ENCODE peak calls at places on chromosomes 12 and 14, in seven cellular contexts. L, X, A, Y, Z, D and U are unnamed samples.

GRCh38 chr12:131219173-131220006 is 265.7 kb downstream of the ADGRD1 start:
- DNase-seq in Y (no peak), X (peak), L (no peak), Z (no peak), A (no peak), D (no peak), U (no peak)

GRCh38 chr12:107328442-107329133 is 235.2 kb upstream of the CRY1 start:
- DNase-seq in D (peak), Z (no peak), L (peak), A (no peak), Y (peak), X (no peak), U (no peak)

GRCh38 chr14:90300649-90301048 is 31.1 kb downstream of the NRDE2 start:
- DNase-seq in Z (no peak), D (peak), A (no peak), L (no peak), Y (no peak), X (no peak), U (no peak)

GRCh38 chr14:64857979-64858740 is 21.5 kb downstream of the SPTB start:
- DNase-seq in Z (no peak), D (no peak), X (no peak), Y (no peak), A (no peak), L (no peak), U (no peak)

GRCh38 chr14:32805979-32806378 is 132.7 kb upstream of the NPAS3 start:
- DNase-seq in X (no peak), L (no peak), A (no peak), Y (no peak), D (no peak), Z (no peak), U (no peak)

GRCh38 chr12:120064054-120064940 is 52.3 kb downstream of the RAB35 start:
- DNase-seq in D (no peak), L (no peak), X (no peak), Y (peak), Z (no peak), A (no peak), U (no peak)

GRCh38 chr12:121128908-121129704 is 3.6 kb upstream of the P2RX7 start:
- DNase-seq in Z (peak), X (peak), D (peak), L (peak), A (peak), Y (no peak), U (no peak)

GRCh38 chr12:65123435-65124063 is 2.4 kb upstream of the WIF1 start:
- DNase-seq in Y (peak), X (no peak), A (peak), D (peak), Z (no peak), L (peak), U (no peak)

GRCh38 chr12:53786411-53786810 is 34.6 kb upstream of the CISTR start:
- DNase-seq in X (no peak), Z (peak), A (no peak), L (no peak), D (no peak), Y (no peak), U (no peak)

GRCh38 chr12:27828196-27828595 is 48.2 kb upstream of the MANSC4 start:
- DNase-seq in A (peak), D (no peak), Y (no peak), Z (no peak), L (no peak), X (no peak), U (no peak)

GRCh38 chr14:103207038-103207403 is 83.8 kb downstream of the TNFAIP2 start:
- DNase-seq in Y (peak), X (peak), Z (peak), D (no peak), L (no peak), A (no peak), U (no peak)

GRCh38 chr14:104722938-104723650 is 935 bp upstream of the ADSS1 start:
- DNase-seq in Z (no peak), A (no peak), Y (no peak), D (no peak), L (no peak), X (peak), U (no peak)
- H3K4me3 ChIP-seq in Z (no peak), A (no peak), Y (no peak), D (no peak), L (no peak), X (peak), U (no peak)

DNA sequence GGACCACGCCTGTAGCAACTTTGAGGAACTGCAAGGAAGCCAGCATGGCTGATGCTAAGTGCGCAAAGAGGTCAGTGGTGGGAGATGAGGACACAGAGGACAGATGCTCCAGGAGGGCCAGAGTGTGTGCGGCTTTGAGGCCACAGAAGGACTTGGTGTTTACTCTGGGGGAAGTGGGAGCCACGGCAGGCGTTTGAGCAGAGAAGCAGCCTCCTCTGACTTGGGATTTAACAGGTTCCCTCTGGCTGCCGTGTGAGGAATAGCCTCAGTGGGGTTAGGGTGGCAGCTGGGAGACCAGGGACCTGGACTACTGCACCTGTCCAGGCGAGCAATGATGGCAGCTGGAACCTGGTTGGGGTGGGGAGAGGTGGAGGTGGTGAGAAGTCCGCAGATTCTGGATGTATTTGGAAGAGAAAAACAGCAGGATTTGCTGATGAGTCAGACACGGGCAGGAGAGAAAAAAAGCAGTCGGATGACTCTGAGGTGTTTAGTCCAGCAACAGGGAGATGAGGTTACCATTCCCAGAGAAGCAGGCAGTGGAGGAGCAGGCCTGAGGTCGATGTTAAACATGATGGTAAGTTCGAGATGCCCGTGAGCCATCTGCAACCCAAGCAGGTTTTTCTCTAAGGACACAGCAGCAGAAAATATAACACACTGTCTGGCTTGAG is 143.5 kb downstream of the SCARB1 start:
- DNase-seq in Y (no peak), A (peak), X (no peak), Z (no peak), L (peak), D (peak), U (no peak)
- TF ChIP-seq CTCF in Y (peak), A (peak), X (no peak), Z (no peak), L (peak), D (peak), U (peak)

GRCh38 chr12:55745361-55746146 is 2.6 kb downstream of the GDF11 start:
- DNase-seq in Y (peak), L (peak), D (peak), A (no peak), Z (no peak), X (no peak), U (no peak)
- H3K4me3 ChIP-seq in Y (peak), L (peak), D (peak), A (peak), Z (peak), X (no peak), U (peak)

GRCh38 chr12:51924551-51925399 is 17.5 kb downstream of the ACVRL1 start:
- DNase-seq in X (no peak), Y (no peak), Z (no peak), L (no peak), A (no peak), D (no peak), U (no peak)

GRCh38 chr12:51925400-51926063 is 18.2 kb downstream of the ACVRL1 start:
- DNase-seq in Y (no peak), Z (no peak), L (no peak), D (no peak), X (no peak), A (no peak), U (no peak)

GRCh38 chr12:51922146-51922545 is 14.8 kb downstream of the ACVRL1 start:
- DNase-seq in Z (no peak), Y (no peak), L (no peak), X (no peak), D (no peak), A (no peak), U (no peak)

GRCh38 chr12:51922762-51923505 is 15.6 kb downstream of the ACVRL1 start:
- DNase-seq in D (peak), X (peak), Y (no peak), Z (no peak), L (peak), A (peak), U (peak)

DNA sequence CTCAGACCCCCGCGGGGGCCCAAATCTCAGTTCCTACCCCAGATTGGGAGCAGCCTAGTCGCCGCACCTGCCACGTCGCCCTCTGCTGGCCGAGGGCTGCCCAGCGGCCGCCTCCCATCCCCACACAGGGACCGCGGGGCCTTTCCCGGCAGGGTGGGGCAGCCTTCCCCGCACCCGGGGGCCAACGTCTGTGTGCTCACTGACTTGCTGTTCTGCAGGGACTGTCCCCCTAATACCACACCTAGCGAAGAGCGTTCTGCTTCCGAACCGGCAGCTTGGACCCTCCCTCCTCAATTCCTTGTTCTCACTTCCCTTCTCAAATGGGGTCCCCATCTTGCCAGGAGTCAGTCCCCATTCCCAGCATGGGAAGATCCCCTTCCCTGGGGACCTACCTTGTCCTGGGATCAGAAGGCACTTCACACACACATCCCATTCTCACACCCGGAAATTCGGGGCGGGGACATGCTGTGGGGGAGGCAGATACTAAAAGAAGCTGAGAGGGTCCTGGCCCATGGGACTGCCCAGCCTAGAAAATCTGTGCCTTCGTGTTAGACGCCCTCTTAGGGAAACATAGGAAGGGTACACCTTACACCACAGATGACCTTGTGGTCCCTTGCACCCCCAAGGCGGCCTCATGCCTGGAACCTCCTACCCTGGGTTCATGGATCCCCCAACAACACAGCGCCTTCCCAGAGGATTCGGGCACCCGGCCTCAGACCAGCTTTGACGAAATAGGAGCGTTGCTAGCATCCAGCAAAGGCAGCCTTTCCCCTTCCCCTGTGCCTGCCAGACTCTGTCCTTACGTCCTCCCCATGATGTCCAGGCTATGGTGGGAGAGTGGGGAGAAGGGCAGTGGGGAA is 16.4 kb downstream of the ACVRL1 start:
- DNase-seq in A (peak), Y (peak), L (no peak), D (no peak), Z (peak), X (peak), U (no peak)
- TF ChIP-seq CTCF in A (peak), Y (peak), L (peak), D (peak), Z (peak), X (peak), U (peak)

GRCh38 chr14:68279777-68280233 is 460.2 kb downstream of the RAD51B start:
- DNase-seq in Y (no peak), D (no peak), X (no peak), L (no peak), A (no peak), Z (no peak), U (no peak)
- H3K4me3 ChIP-seq in Y (no peak), D (no peak), X (no peak), L (no peak), A (no peak), Z (no peak), U (no peak)

GRCh38 chr12:97140355-97140754 is 233.3 kb downstream of the NEDD1 start:
- DNase-seq in A (no peak), Z (no peak), Y (no peak), D (no peak), X (no peak), L (no peak), U (no peak)

GRCh38 chr12:97131220-97131981 is 224.3 kb downstream of the NEDD1 start:
- DNase-seq in Z (no peak), X (no peak), Y (no peak), A (no peak), D (peak), L (no peak), U (no peak)

GRCh38 chr12:97132270-97132669 is 225.2 kb downstream of the NEDD1 start:
- DNase-seq in D (no peak), X (no peak), A (no peak), Y (no peak), L (no peak), Z (no peak), U (no peak)

DNA sequence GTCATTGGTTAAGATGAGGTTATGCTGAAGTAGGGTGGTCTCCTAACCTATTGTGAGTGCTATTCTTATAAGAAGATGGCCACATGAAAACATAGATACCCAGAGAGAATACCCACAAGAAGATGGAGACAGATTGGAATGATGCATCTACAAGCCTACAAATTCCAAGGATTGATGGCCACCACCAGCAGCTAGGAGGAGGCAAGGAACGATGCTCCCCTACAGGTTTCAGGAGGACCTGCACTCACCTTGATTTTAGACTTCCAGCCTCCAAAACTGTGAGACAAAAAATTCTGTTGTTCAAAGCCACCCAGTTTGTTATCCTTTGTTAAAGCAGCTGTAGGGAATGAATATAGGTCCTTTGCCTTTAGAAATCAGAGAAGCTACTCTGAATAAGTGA is 227.4 kb downstream of the NEDD1 start:
- DNase-seq in Z (no peak), Y (no peak), A (no peak), L (no peak), D (no peak), X (no peak), U (no peak)
- TF ChIP-seq CTCF in Z (no peak), Y (no peak), A (no peak), L (no peak), D (no peak), X (no peak), U (no peak)

DNA sequence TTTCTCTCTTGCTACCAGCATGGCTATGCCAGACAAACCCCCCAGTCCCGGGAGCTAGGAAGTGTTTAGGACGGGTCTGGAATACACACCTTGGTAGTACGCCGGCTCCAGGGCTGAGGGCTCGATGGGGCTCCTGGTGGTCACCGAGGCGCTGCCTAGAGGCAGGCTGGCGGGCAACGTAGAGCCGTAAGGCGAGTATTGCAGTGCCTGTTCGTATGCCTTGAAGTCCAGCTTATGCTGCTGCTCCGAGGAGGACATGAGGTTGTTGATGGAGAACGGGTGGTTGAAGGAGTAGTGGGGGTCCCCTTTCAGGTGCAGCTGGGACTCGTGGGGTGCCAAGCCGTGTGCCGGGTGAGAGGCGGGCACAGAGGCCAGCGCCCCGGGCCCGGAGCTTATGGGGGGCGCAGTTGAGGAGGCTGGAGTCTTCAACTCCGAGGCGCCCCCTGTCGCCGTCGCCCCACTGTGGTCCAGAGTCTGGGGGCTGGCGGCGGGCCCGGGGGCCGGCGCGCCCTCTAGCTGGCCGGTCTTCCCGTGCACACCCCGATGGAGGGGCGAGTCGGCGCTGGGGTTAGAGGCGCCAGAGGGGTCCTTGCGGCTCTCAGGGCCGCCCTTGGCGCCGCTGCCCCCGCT is 3.6 kb downstream of the FOXA1 start:
- DNase-seq in Y (no peak), X (peak), D (no peak), Z (peak), A (no peak), L (no peak), U (no peak)
- H3K4me3 ChIP-seq in Y (no peak), X (peak), D (no peak), Z (no peak), A (no peak), L (peak), U (no peak)

GRCh38 chr12:118853634-118854033 is 127.7 kb upstream of the SRRM4 start:
- DNase-seq in X (no peak), Z (no peak), A (no peak), L (no peak), Y (peak), D (no peak), U (no peak)
- TF ChIP-seq CTCF in X (no peak), Z (no peak), A (no peak), L (no peak), Y (no peak), D (no peak), U (no peak)